ENCODE peak calls at places on chromosomes 12 and 14, in nine cellular contexts. One of them, this sample, is unnamed.
A peak's percentile ranks its signal among the peaks of the same experiment; 100 is the strongest.

GRCh38 chr14:95511687-95512086 is 4.8 kb downstream of the SYNE3 start:
- DNase-seq in gastrocnemius medialis: no peak
- DNase-seq in cardiac muscle cell: no peak
- DNase-seq in IMR-90: no peak
- DNase-seq in BE2C: no peak
- DNase-seq in uterus: no peak
- DNase-seq in esophagus squamous epithelium: no peak
- DNase-seq in A549: no peak
- DNase-seq in endodermal cell: no peak
- DNase-seq in this sample: peak; percentile 6

GRCh38 chr12:10672231-10672868 is 1.5 kb downstream of the STYK1 start:
- DNase-seq in uterus: no peak
- DNase-seq in IMR-90: no peak
- DNase-seq in esophagus squamous epithelium: no peak
- DNase-seq in gastrocnemius medialis: no peak
- DNase-seq in endodermal cell: peak; percentile 48
- DNase-seq in BE2C: no peak
- DNase-seq in A549: no peak
- DNase-seq in cardiac muscle cell: no peak
- DNase-seq in this sample: peak; percentile 7

GRCh38 chr12:4216542-4216927 is 57.0 kb upstream of the CCND2 start:
- DNase-seq in endodermal cell: no peak
- DNase-seq in BE2C: no peak
- DNase-seq in cardiac muscle cell: no peak
- DNase-seq in esophagus squamous epithelium: no peak
- DNase-seq in gastrocnemius medialis: no peak
- DNase-seq in IMR-90: no peak
- DNase-seq in A549: no peak
- DNase-seq in uterus: no peak
- DNase-seq in this sample: no peak

GRCh38 chr12:113268136-113268535 is 46.9 kb downstream of the TPCN1 start:
- DNase-seq in endodermal cell: no peak
- DNase-seq in BE2C: no peak
- DNase-seq in uterus: no peak
- DNase-seq in esophagus squamous epithelium: no peak
- DNase-seq in IMR-90: no peak
- DNase-seq in A549: no peak
- DNase-seq in gastrocnemius medialis: no peak
- DNase-seq in cardiac muscle cell: no peak
- DNase-seq in this sample: no peak

GRCh38 chr14:100109594-100109955 is 44.4 kb downstream of the EVL start:
- DNase-seq in IMR-90: no peak
- DNase-seq in gastrocnemius medialis: no peak
- DNase-seq in esophagus squamous epithelium: no peak
- DNase-seq in uterus: no peak
- DNase-seq in endodermal cell: no peak
- DNase-seq in BE2C: no peak
- DNase-seq in cardiac muscle cell: no peak
- DNase-seq in A549: no peak
- DNase-seq in this sample: no peak

GRCh38 chr12:46339051-46339450 is 33.5 kb downstream of the SLC38A2 start:
- DNase-seq in uterus: no peak
- DNase-seq in A549: no peak
- DNase-seq in IMR-90: no peak
- DNase-seq in cardiac muscle cell: no peak
- DNase-seq in BE2C: no peak
- DNase-seq in endodermal cell: no peak
- DNase-seq in esophagus squamous epithelium: no peak
- DNase-seq in gastrocnemius medialis: no peak
- DNase-seq in this sample: no peak

GRCh38 chr12:29640589-29641345 is 143.0 kb downstream of the TMTC1 start:
- DNase-seq in gastrocnemius medialis: no peak
- DNase-seq in A549: peak; percentile 35
- DNase-seq in cardiac muscle cell: no peak
- DNase-seq in esophagus squamous epithelium: no peak
- DNase-seq in uterus: peak; percentile 54
- DNase-seq in IMR-90: peak; percentile 68
- DNase-seq in BE2C: peak; percentile 60
- DNase-seq in endodermal cell: peak; percentile 97
- DNase-seq in this sample: no peak

GRCh38 chr12:11958216-11959091 is 112.3 kb upstream of the BCL2L14 start:
- DNase-seq in uterus: no peak
- DNase-seq in cardiac muscle cell: no peak
- DNase-seq in BE2C: no peak
- DNase-seq in endodermal cell: peak; percentile 75
- DNase-seq in gastrocnemius medialis: no peak
- DNase-seq in IMR-90: peak; percentile 95
- DNase-seq in esophagus squamous epithelium: no peak
- DNase-seq in A549: peak; percentile 43
- DNase-seq in this sample: peak; percentile 16

GRCh38 chr14:34355584-34356266 is 106.3 kb downstream of the SPTSSA start:
- DNase-seq in uterus: no peak
- DNase-seq in cardiac muscle cell: no peak
- DNase-seq in BE2C: peak; percentile 62
- DNase-seq in IMR-90: peak; percentile 75
- DNase-seq in gastrocnemius medialis: no peak
- DNase-seq in esophagus squamous epithelium: no peak
- DNase-seq in endodermal cell: no peak
- DNase-seq in A549: no peak
- DNase-seq in this sample: no peak

GRCh38 chr12:122999196-122999946 is 18.9 kb downstream of the ARL6IP4 start:
- DNase-seq in uterus: no peak
- DNase-seq in BE2C: no peak
- DNase-seq in gastrocnemius medialis: peak; percentile 44
- DNase-seq in esophagus squamous epithelium: no peak
- DNase-seq in A549: no peak
- DNase-seq in cardiac muscle cell: no peak
- DNase-seq in endodermal cell: no peak
- DNase-seq in IMR-90: no peak
- DNase-seq in this sample: no peak

GRCh38 chr12:68612675-68613074 is 2.0 kb downstream of the RAP1B start:
- DNase-seq in uterus: no peak
- DNase-seq in endodermal cell: no peak
- DNase-seq in A549: no peak
- DNase-seq in BE2C: no peak
- DNase-seq in gastrocnemius medialis: no peak
- DNase-seq in cardiac muscle cell: no peak
- DNase-seq in esophagus squamous epithelium: no peak
- DNase-seq in IMR-90: no peak
- DNase-seq in this sample: no peak

GRCh38 chr12:120342156-120342555 is 14.6 kb upstream of the PLA2G1B start:
- DNase-seq in endodermal cell: no peak
- DNase-seq in gastrocnemius medialis: no peak
- DNase-seq in A549: no peak
- DNase-seq in BE2C: no peak
- DNase-seq in IMR-90: no peak
- DNase-seq in cardiac muscle cell: no peak
- DNase-seq in esophagus squamous epithelium: no peak
- DNase-seq in uterus: no peak
- DNase-seq in this sample: no peak

GRCh38 chr12:95446511-95446910 is 27.4 kb upstream of the METAP2 start:
- DNase-seq in cardiac muscle cell: peak; percentile 62
- DNase-seq in endodermal cell: peak; percentile 96
- DNase-seq in IMR-90: peak; percentile 7
- DNase-seq in gastrocnemius medialis: no peak
- DNase-seq in BE2C: peak; percentile 23
- DNase-seq in uterus: peak; percentile 37
- DNase-seq in A549: no peak
- DNase-seq in esophagus squamous epithelium: no peak
- DNase-seq in this sample: no peak

GRCh38 chr12:92899388-92900001 is 29.6 kb downstream of the EEA1 start:
- DNase-seq in endodermal cell: peak; percentile 72
- DNase-seq in gastrocnemius medialis: peak; percentile 96
- DNase-seq in cardiac muscle cell: no peak
- DNase-seq in uterus: peak; percentile 90
- DNase-seq in esophagus squamous epithelium: no peak
- DNase-seq in IMR-90: peak; percentile 99
- DNase-seq in BE2C: peak; percentile 9
- DNase-seq in A549: peak; percentile 96
- DNase-seq in this sample: no peak

GRCh38 chr14:65287264-65288131 is 125.0 kb upstream of the FUT8 start:
- DNase-seq in gastrocnemius medialis: no peak
- DNase-seq in cardiac muscle cell: no peak
- DNase-seq in IMR-90: no peak
- DNase-seq in endodermal cell: peak; percentile 57
- DNase-seq in esophagus squamous epithelium: no peak
- DNase-seq in uterus: no peak
- DNase-seq in BE2C: no peak
- DNase-seq in A549: no peak
- DNase-seq in this sample: peak; percentile 35

GRCh38 chr12:62292761-62293446 is 32.7 kb downstream of the USP15 start:
- DNase-seq in A549: no peak
- DNase-seq in BE2C: no peak
- DNase-seq in IMR-90: no peak
- DNase-seq in uterus: no peak
- DNase-seq in endodermal cell: peak; percentile 58
- DNase-seq in cardiac muscle cell: no peak
- DNase-seq in esophagus squamous epithelium: no peak
- DNase-seq in gastrocnemius medialis: no peak
- DNase-seq in this sample: no peak
- H3K9me3 ChIP-seq in A549: peaks cover 3% of the 10 kb centered on the region
- H3K9me3 ChIP-seq in BE2C: no peaks in the 10 kb centered on the region
- H3K9me3 ChIP-seq in IMR-90: peaks cover 4% of the 10 kb centered on the region
- H3K9me3 ChIP-seq in uterus: no peaks in the 10 kb centered on the region
- H3K9me3 ChIP-seq in endodermal cell: peaks cover 5% of the 10 kb centered on the region
- H3K9me3 ChIP-seq in cardiac muscle cell: no peaks in the 10 kb centered on the region
- H3K9me3 ChIP-seq in esophagus squamous epithelium: peaks cover 11% of the 10 kb centered on the region
- H3K9me3 ChIP-seq in gastrocnemius medialis: peaks cover 4% of the 10 kb centered on the region
- H3K9me3 ChIP-seq in this sample: peaks cover 13% of the 10 kb centered on the region

DNA sequence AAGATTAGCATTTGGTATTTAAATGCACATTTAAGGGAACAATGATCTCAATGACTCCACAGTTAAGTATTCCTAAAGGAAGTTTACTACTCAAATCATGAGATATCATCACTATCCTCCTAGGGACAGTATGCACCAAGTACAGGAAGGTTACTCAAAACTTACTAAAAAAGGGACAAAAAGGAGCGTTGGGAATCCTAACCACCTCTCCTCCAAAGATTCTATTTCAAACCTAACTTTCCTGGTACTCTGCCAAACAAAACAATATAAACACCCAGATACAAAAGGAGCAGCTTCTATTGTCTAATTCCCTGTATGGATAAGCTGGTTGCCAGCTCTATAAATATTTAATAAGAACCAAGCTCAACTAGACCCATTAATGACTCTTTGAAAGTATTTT is 377.7 kb downstream of the NUAK1 start:
- DNase-seq in BE2C: no peak
- DNase-seq in gastrocnemius medialis: no peak
- DNase-seq in cardiac muscle cell: no peak
- DNase-seq in uterus: no peak
- DNase-seq in A549: no peak
- DNase-seq in esophagus squamous epithelium: no peak
- DNase-seq in IMR-90: no peak
- DNase-seq in endodermal cell: no peak
- DNase-seq in this sample: no peak
- TF ChIP-seq CTCF in BE2C: no peak
- TF ChIP-seq CTCF in gastrocnemius medialis: no peak
- TF ChIP-seq CTCF in cardiac muscle cell: no peak
- TF ChIP-seq CTCF in uterus: no peak
- TF ChIP-seq CTCF in A549: no peak
- TF ChIP-seq CTCF in esophagus squamous epithelium: no peak
- TF ChIP-seq CTCF in IMR-90: no peak
- TF ChIP-seq CTCF in endodermal cell: no peak
- TF ChIP-seq CTCF in this sample: no peak

DNA sequence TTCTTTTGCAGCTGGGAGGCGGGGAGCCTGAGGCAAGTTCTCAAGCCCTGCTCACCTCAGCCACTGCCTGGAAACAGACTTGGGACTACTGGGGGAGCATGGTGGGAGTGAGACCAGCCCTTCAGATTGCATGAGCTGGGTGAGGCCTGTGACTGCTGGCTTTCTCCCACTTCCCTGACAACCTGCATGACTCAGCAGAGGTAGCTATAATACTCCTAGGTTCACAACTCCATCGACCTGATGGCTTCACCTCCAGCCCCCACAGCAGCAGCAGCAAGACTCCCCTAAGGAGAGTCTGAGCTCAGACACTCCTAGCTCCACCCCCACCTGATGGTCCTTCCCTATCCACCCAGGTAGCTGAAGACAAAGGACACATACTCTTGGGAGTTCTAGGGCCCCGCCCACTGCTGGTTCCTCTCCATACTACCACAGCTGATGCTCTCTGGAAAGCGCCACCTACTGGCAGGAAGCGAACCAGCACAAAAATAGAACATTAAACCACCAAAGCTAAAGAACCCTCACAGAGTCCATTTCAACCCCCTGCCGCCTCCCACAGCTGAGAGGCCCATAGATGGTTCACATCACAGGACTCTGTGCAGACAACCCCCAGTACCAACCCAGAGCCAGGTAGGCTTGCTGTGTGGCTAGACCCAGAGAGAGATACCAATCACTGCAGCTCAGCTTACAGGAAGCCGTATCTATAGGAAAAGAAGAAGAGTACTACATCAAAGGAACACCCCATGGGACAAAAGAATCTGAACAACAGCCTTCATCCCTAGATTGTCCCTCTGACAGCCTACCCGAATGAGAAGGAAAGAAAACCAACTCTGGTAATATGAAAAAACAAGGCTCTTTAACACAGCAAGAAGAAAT is 68.7 kb downstream of the RPAP3 start:
- DNase-seq in gastrocnemius medialis: no peak
- DNase-seq in endodermal cell: peak; percentile 97
- DNase-seq in uterus: no peak
- DNase-seq in A549: peak; percentile 78
- DNase-seq in cardiac muscle cell: no peak
- DNase-seq in esophagus squamous epithelium: no peak
- DNase-seq in BE2C: peak; percentile 71
- DNase-seq in IMR-90: no peak
- DNase-seq in this sample: no peak
- H3K9me3 ChIP-seq in gastrocnemius medialis: no peaks in the 10 kb centered on the region
- H3K9me3 ChIP-seq in endodermal cell: peaks cover 33% of the 10 kb centered on the region
- H3K9me3 ChIP-seq in uterus: peaks cover 2% of the 10 kb centered on the region
- H3K9me3 ChIP-seq in A549: peaks cover 19% of the 10 kb centered on the region
- H3K9me3 ChIP-seq in cardiac muscle cell: no peaks in the 10 kb centered on the region
- H3K9me3 ChIP-seq in esophagus squamous epithelium: peaks cover 14% of the 10 kb centered on the region
- H3K9me3 ChIP-seq in BE2C: no peaks in the 10 kb centered on the region
- H3K9me3 ChIP-seq in IMR-90: no peaks in the 10 kb centered on the region
- H3K9me3 ChIP-seq in this sample: peaks cover under 1% of the 10 kb centered on the region

GRCh38 chr12:45124485-45125155 is 73.7 kb upstream of the DBX2 start:
- DNase-seq in IMR-90: no peak
- DNase-seq in uterus: no peak
- DNase-seq in BE2C: no peak
- DNase-seq in cardiac muscle cell: no peak
- DNase-seq in gastrocnemius medialis: no peak
- DNase-seq in A549: no peak
- DNase-seq in endodermal cell: no peak
- DNase-seq in esophagus squamous epithelium: no peak
- DNase-seq in this sample: no peak

GRCh38 chr12:45122776-45123380 is 72.0 kb upstream of the DBX2 start:
- DNase-seq in BE2C: peak; percentile 18
- DNase-seq in cardiac muscle cell: peak; percentile 26
- DNase-seq in gastrocnemius medialis: no peak
- DNase-seq in uterus: no peak
- DNase-seq in endodermal cell: peak; percentile 63
- DNase-seq in esophagus squamous epithelium: no peak
- DNase-seq in A549: peak; percentile 72
- DNase-seq in IMR-90: peak; percentile 21
- DNase-seq in this sample: no peak

GRCh38 chr12:45125997-45126396 is 75.1 kb upstream of the DBX2 start:
- DNase-seq in IMR-90: no peak
- DNase-seq in cardiac muscle cell: no peak
- DNase-seq in esophagus squamous epithelium: no peak
- DNase-seq in A549: no peak
- DNase-seq in BE2C: no peak
- DNase-seq in gastrocnemius medialis: no peak
- DNase-seq in endodermal cell: no peak
- DNase-seq in uterus: no peak
- DNase-seq in this sample: no peak

GRCh38 chr12:45121224-45121623 is 70.3 kb upstream of the DBX2 start:
- DNase-seq in A549: peak; percentile 19
- DNase-seq in uterus: no peak
- DNase-seq in cardiac muscle cell: no peak
- DNase-seq in endodermal cell: no peak
- DNase-seq in esophagus squamous epithelium: no peak
- DNase-seq in BE2C: no peak
- DNase-seq in IMR-90: no peak
- DNase-seq in gastrocnemius medialis: no peak
- DNase-seq in this sample: no peak
- TF ChIP-seq CTCF in A549: no peak
- TF ChIP-seq CTCF in uterus: no peak
- TF ChIP-seq CTCF in cardiac muscle cell: no peak
- TF ChIP-seq CTCF in endodermal cell: peak; percentile 55
- TF ChIP-seq CTCF in esophagus squamous epithelium: peak; percentile 11
- TF ChIP-seq CTCF in BE2C: peak; percentile 20
- TF ChIP-seq CTCF in IMR-90: no peak
- TF ChIP-seq CTCF in gastrocnemius medialis: no peak
- TF ChIP-seq CTCF in this sample: no peak